ENCODE peak calls at places on chromosome 4, in four cellular contexts. Y is CD8-positive, alpha-beta T cell; A is mucosa of descending colon; E is GM23248. T is an unnamed sample. For H3K36me3, the result is how much of the 10 kb centered on the place peaks cover.

GRCh38 chr4:749771-750666 is 44.4 kb downstream of the PCGF3 start:
- DNase-seq in E (peak), Y (no peak), A (no peak), T (peak)

GRCh38 chr4:112029642-112030235 is 115.5 kb upstream of the FAM241A start:
- DNase-seq in A (no peak), E (peak), Y (no peak), T (peak)

GRCh38 chr4:98728871-98729270 is 70.5 kb upstream of the TSPAN5 start:
- DNase-seq in E (no peak), Y (no peak), A (no peak), T (no peak)

GRCh38 chr4:114272226-114272625 is 292.8 kb upstream of the ARSJ start:
- DNase-seq in Y (no peak), E (peak), A (no peak), T (no peak)

GRCh38 chr4:98557497-98557896 is 100.9 kb downstream of the TSPAN5 start:
- DNase-seq in A (no peak), Y (no peak), E (peak), T (peak)

GRCh38 chr4:118034061-118034785 is at the start of gene NDST3:
- DNase-seq in A (peak), Y (no peak), E (peak), T (peak)

GRCh38 chr4:172826866-172827265 is 341.7 kb upstream of the GALNT7 start:
- DNase-seq in Y (no peak), E (no peak), A (no peak), T (no peak)

GRCh38 chr4:77538144-77538543 is 67.5 kb upstream of the CXCL13 start:
- DNase-seq in Y (no peak), E (peak), A (no peak), T (no peak)

GRCh38 chr4:87317527-87317926 is 5.2 kb downstream of the HSD17B13 start:
- DNase-seq in A (no peak), E (no peak), Y (no peak), T (no peak)

GRCh38 chr4:173930329-173930967 is 353.0 kb downstream of the FBXO8 start:
- DNase-seq in Y (no peak), A (no peak), E (no peak), T (no peak)

GRCh38 chr4:82275431-82276423 is 98.1 kb downstream of the HNRNPD start:
- DNase-seq in Y (no peak), E (no peak), A (no peak), T (no peak)

GRCh38 chr4:151983854-151984253 is 223.0 kb upstream of the GATB start:
- DNase-seq in Y (no peak), E (no peak), A (no peak), T (no peak)

GRCh38 chr4:77434299-77435092 is 171.1 kb upstream of the CXCL13 start:
- DNase-seq in E (no peak), A (no peak), Y (no peak), T (no peak)

GRCh38 chr4:26468283-26468949 is 21.9 kb downstream of the CCKAR start:
- DNase-seq in E (no peak), Y (no peak), A (no peak), T (no peak)

GRCh38 chr4:176302283-176303275 is 17.2 kb upstream of the SPCS3 start:
- DNase-seq in Y (no peak), E (peak), A (no peak), T (no peak)

GRCh38 chr4:76558391-76559235 is 123.6 kb downstream of the SHROOM3 start:
- DNase-seq in A (no peak), E (peak), Y (no peak), T (no peak)

GRCh38 chr4:54001558-54002365 is 62.6 kb downstream of the CHIC2 start:
- DNase-seq in Y (no peak), A (no peak), E (no peak), T (no peak)

GRCh38 chr4:120304801-120305200 is 238.2 kb upstream of the MAD2L1 start:
- DNase-seq in A (no peak), E (peak), Y (no peak), T (no peak)

GRCh38 chr4:140069068-140069467 is 84.9 kb downstream of the MAML3 start:
- DNase-seq in A (no peak), Y (no peak), E (peak), T (peak)

GRCh38 chr4:73984736-73985527 is 3.1 kb downstream of the PPBP start:
- DNase-seq in Y (no peak), E (peak), A (no peak), T (no peak)

GRCh38 chr4:121073672-121074386 is 1.5 kb upstream of the NDNF start:
- DNase-seq in E (no peak), A (peak), Y (no peak), T (no peak)

GRCh38 chr4:177810210-177810609 is 368.0 kb upstream of the AGA start:
- DNase-seq in E (no peak), Y (no peak), A (no peak), T (no peak)

GRCh38 chr4:45316257-45316656 is 589.9 kb upstream of the GNPDA2 start:
- DNase-seq in A (no peak), Y (no peak), E (no peak), T (no peak)

GRCh38 chr4:15533817-15534216 is 64.1 kb downstream of the CC2D2A start:
- DNase-seq in Y (no peak), A (no peak), E (no peak), T (no peak)

GRCh38 chr4:165448700-165449099 is 69.9 kb downstream of the CPE start:
- DNase-seq in Y (no peak), E (no peak), A (no peak), T (no peak)

GRCh38 chr4:123600426-123600825 is 203.8 kb downstream of the SPRY1 start:
- DNase-seq in Y (no peak), E (no peak), A (no peak), T (no peak)

GRCh38 chr4:123602007-123602406 is 205.4 kb downstream of the SPRY1 start:
- DNase-seq in Y (no peak), A (no peak), E (no peak), T (no peak)

GRCh38 chr4:123599061-123599919 is 202.7 kb downstream of the SPRY1 start:
- DNase-seq in Y (no peak), A (no peak), E (peak), T (no peak)

GRCh38 chr4:123600921-123601904 is 204.6 kb downstream of the SPRY1 start:
- DNase-seq in Y (no peak), E (no peak), A (no peak), T (no peak)

GRCh38 chr4:123599920-123600394 is 203.4 kb downstream of the SPRY1 start:
- DNase-seq in Y (peak), A (peak), E (peak), T (no peak)
- H3K4me3 ChIP-seq in Y (no peak), A (no peak), E (no peak), T (no peak)

GRCh38 chr4:38077791-38078489 is 117.7 kb downstream of the PTTG2 start:
- DNase-seq in A (no peak), Y (no peak), E (no peak), T (no peak)
- H3K36me3 ChIP-seq in A (under half), Y (under half), E (under half), T (under half)

DNA sequence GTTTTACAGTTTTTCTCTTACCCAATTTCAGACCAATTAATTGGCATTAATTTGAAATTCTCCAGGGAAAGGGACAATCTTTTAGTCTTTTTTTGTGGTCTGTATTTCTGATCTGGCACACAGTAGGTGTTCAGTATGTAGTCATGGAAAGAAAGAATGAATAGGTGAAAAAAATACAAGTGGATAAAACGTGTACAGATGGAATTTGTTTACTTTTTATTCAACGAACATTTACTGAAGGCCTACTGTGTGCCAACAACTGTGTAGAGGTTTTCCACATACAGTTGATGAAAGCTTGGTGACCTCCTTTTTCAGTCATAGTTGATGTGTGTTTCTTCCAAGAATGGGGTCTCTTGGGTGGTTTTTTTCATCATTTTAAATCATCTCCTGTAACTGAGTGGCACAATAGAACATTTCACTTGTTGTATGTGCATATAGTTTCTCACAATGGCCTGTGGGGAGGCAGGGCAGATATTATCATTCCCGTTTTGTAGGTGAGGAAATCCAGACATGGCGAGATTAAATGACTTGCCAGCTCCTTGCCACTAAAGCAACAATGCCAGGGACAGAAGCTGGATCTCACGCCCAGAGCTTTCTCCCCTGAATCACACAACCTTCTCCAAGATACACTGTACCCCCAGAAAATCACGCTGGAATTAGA is 102.4 kb downstream of the CEP135 start:
- DNase-seq in Y (no peak), A (no peak), E (no peak), T (no peak)
- H3K4me3 ChIP-seq in Y (no peak), A (no peak), E (no peak), T (no peak)

GRCh38 chr4:3518941-3519340 is 13.3 kb downstream of the LRPAP1 start:
- DNase-seq in A (peak), E (no peak), Y (no peak), T (no peak)
- H3K36me3 ChIP-seq in A (under half), E (under half), Y (half or more), T (under half)

GRCh38 chr4:69096111-69096656 is at the start of gene UGT2B7:
- DNase-seq in Y (no peak), E (no peak), A (no peak), T (no peak)
- H3K4me3 ChIP-seq in Y (no peak), E (no peak), A (no peak), T (no peak)

T was measured in MG63.